ENCODE peak calls at places on chromosome 19, in six cellular contexts. Q is Calu3, F is endothelial cell of umbilical vein, J is dorsolateral prefrontal cortex, N is astrocyte of the spinal cord, W is WTC11. U is an unnamed sample.

GRCh38 chr19:8363803-8364771 is at the start of gene ANGPTL4:
- DNase-seq in Q (peak; percentile 40), F (peak; percentile 68), J (peak; percentile 53), N (peak; percentile 74), W (peak; percentile 68), U (no peak)

GRCh38 chr19:48683349-48683748 is 10.5 kb upstream of the NTN5 start:
- DNase-seq in Q (no peak), F (peak; percentile 73), J (peak; percentile 29), N (peak; percentile 62), W (no peak), U (no peak)

GRCh38 chr19:19628499-19629134 is 597 bp upstream of the LPAR2 start:
- DNase-seq in Q (peak; percentile 83), F (no peak), J (peak; percentile 31), N (peak; percentile 42), W (peak; percentile 91), U (no peak)

GRCh38 chr19:15379996-15380647 is 535 bp upstream of the AKAP8 start:
- DNase-seq in Q (peak; percentile 54), F (peak; percentile 64), J (no peak), N (peak; percentile 34), W (peak; percentile 78), U (no peak)

GRCh38 chr19:42292042-42292960 is 9.6 kb upstream of the PRR19 start:
- DNase-seq in Q (no peak), F (no peak), J (no peak), N (no peak), W (no peak), U (no peak)

GRCh38 chr19:46040952-46041500 is at the start of gene IGFL4:
- DNase-seq in Q (no peak), F (no peak), J (no peak), N (no peak), W (no peak), U (no peak)

GRCh38 chr19:21256722-21257121 is 72.5 kb downstream of the ZNF708 start:
- DNase-seq in Q (no peak), F (no peak), J (no peak), N (no peak), W (peak; percentile 21), U (no peak)

GRCh38 chr19:18496167-18496979 is 25.5 kb downstream of the ELL start:
- DNase-seq in Q (peak; percentile 71), F (no peak), J (no peak), N (peak; percentile 32), W (no peak), U (no peak)

GRCh38 chr19:18629166-18630088 is 7.4 kb upstream of the KLHL26 start:
- DNase-seq in Q (no peak), F (no peak), J (peak; percentile 41), N (no peak), W (no peak), U (no peak)

GRCh38 chr19:2171349-2172145 is 7.8 kb downstream of the DOT1L start:
- DNase-seq in Q (peak; percentile 43), F (no peak), J (no peak), N (no peak), W (peak; percentile 49), U (no peak)
- TF ChIP-seq CTCF in Q (no peak), F (no peak), J (no peak), N (peak; percentile 15), W (no peak), U (no peak)

GRCh38 chr19:52048604-52049493 is at the start of gene ZNF432:
- DNase-seq in Q (peak; percentile 90), F (peak; percentile 94), J (peak; percentile 90), N (peak; percentile 96), W (peak; percentile 97), U (peak; percentile 96)
- TF ChIP-seq CTCF in Q (no peak), F (no peak), J (no peak), N (no peak), W (no peak), U (no peak)

GRCh38 chr19:50255115-50255514 is 51.7 kb downstream of the MYH14 start:
- DNase-seq in Q (no peak), F (no peak), J (no peak), N (no peak), W (peak; percentile 31), U (no peak)
- TF ChIP-seq CTCF in Q (no peak), F (peak; percentile 12), J (no peak), N (no peak), W (peak; percentile 57), U (no peak)

GRCh38 chr19:17420267-17420924 is 549 bp downstream of the MVB12A start:
- DNase-seq in Q (peak; percentile 35), F (peak; percentile 67), J (no peak), N (peak; percentile 8), W (peak; percentile 59), U (no peak)
- TF ChIP-seq CTCF in Q (no peak), F (peak; percentile 8), J (no peak), N (no peak), W (no peak), U (no peak)

GRCh38 chr19:6674868-6675305 is 4.9 kb upstream of the TNFSF14 start:
- DNase-seq in Q (no peak), F (peak; percentile 56), J (no peak), N (peak; percentile 43), W (peak; percentile 65), U (no peak)
- TF ChIP-seq CTCF in Q (no peak), F (no peak), J (no peak), N (no peak), W (no peak), U (no peak)

GRCh38 chr19:40661616-40662015 is 28.8 kb downstream of the NUMBL start:
- DNase-seq in Q (no peak), F (no peak), J (no peak), N (no peak), W (no peak), U (no peak)

GRCh38 chr19:40666803-40667438 is 23.5 kb downstream of the NUMBL start:
- DNase-seq in Q (no peak), F (no peak), J (no peak), N (no peak), W (no peak), U (no peak)

GRCh38 chr19:40663712-40664692 is 26.4 kb downstream of the NUMBL start:
- DNase-seq in Q (no peak), F (no peak), J (peak; percentile 43), N (no peak), W (no peak), U (peak; percentile 82)

GRCh38 chr19:40659566-40659965 is 30.9 kb downstream of the NUMBL start:
- DNase-seq in Q (no peak), F (no peak), J (no peak), N (no peak), W (no peak), U (no peak)

DNA sequence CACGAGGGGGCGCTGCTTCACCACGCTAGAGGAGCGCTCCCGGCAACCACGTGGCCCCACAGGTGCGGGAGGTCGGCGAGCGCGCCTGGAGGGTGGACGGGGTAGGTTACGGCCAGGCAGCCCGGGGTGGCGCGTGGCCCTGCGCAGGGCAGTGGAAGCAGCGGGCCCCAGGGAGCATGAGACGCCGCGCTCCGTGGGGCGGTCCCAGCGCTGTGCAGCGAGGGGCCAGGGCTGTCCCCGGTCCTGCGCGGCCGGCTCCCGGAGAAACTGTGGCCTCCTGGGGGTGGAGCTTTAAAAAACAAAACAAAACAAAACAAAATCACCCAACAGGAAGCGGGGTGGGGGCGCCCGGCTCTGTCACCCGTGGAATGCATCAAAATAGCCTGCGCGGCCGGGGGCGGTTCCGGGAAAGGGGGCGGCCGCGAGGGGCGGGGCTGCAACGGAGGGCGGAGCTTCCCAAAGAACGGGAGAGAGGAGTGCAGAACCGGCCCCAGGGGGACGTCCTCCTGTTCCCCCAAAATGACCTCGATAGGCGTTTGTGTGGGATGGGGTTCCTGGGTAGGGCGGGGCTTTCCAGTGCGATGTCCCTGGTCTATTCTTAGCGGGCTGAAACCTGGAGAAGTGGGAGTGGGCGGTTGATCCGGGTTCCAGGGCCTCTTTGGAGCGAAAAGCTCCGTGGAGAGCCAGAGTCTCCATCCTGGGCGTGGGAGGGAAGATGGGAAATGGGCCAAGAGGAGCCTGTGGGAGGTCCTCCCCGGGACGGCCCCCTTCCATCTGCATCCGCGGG is 27.3 kb downstream of the NUMBL start:
- DNase-seq in Q (peak; percentile 98), F (peak; percentile 82), J (peak; percentile 88), N (peak; percentile 84), W (peak; percentile 95), U (peak; percentile 92)
- TF ChIP-seq CTCF in Q (peak; percentile 100), F (no peak), J (no peak), N (peak; percentile 90), W (peak; percentile 97), U (no peak)

U was measured in coronary artery.